ENCODE peak calls at places on chromosomes 13 and 19, in seven cellular contexts. U is body of pancreas, M is heart left ventricle, V is breast epithelium, Q is transverse colon, E is A549, L is IMR-90. K is an unnamed sample.

GRCh38 chr13:94384217-94384905 is 95.1 kb downstream of the DCT start:
- DNase-seq in Q (no peak), V (no peak), E (no peak), L (peak; percentile 68), U (no peak), M (no peak), K (no peak)

GRCh38 chr13:76667551-76667950 is 218.7 kb downstream of the KCTD12 start:
- DNase-seq in L (peak; percentile 77), V (no peak), M (no peak), Q (no peak), U (no peak), E (peak; percentile 13), K (peak; percentile 22)

GRCh38 chr19:5787554-5788182 is 3.1 kb upstream of the PRR22 start:
- DNase-seq in L (no peak), M (no peak), E (no peak), Q (no peak), V (no peak), U (no peak), K (no peak)

GRCh38 chr13:48562296-48563066 is 29.6 kb upstream of the RCBTB2 start:
- DNase-seq in V (no peak), M (no peak), U (no peak), E (no peak), Q (peak; percentile 33), L (no peak), K (no peak)

GRCh38 chr13:23899555-23899954 is 2.3 kb upstream of the C1QTNF9B start:
- DNase-seq in E (peak; percentile 4), M (no peak), U (no peak), Q (no peak), V (no peak), L (peak; percentile 74), K (peak; percentile 62)

GRCh38 chr19:12665281-12665573 is 1.3 kb downstream of the MAN2B1 start:
- DNase-seq in M (peak; percentile 60), V (no peak), E (no peak), U (no peak), L (no peak), Q (peak; percentile 58), K (peak; percentile 25)

GRCh38 chr13:66154981-66155380 is 1075.2 kb downstream of the PCDH9 start:
- DNase-seq in U (no peak), V (no peak), M (no peak), E (no peak), Q (no peak), L (peak; percentile 16), K (no peak)

GRCh38 chr13:100611678-100612492 is 23.3 kb upstream of the GGACT start:
- DNase-seq in L (no peak), M (no peak), E (no peak), Q (no peak), U (no peak), V (no peak), K (no peak)

GRCh38 chr13:98963917-98964316 is 13.9 kb downstream of the DOCK9 start:
- DNase-seq in M (no peak), U (no peak), L (no peak), E (no peak), V (no peak), Q (no peak), K (no peak)

GRCh38 chr13:96958286-96958891 is 35.9 kb downstream of the OXGR1 start:
- DNase-seq in U (peak; percentile 28), Q (no peak), E (peak; percentile 31), M (no peak), V (no peak), L (peak; percentile 13), K (no peak)

GRCh38 chr13:97226788-97227627 is 4.9 kb downstream of the MBNL2 start:
- DNase-seq in U (no peak), L (no peak), M (no peak), E (no peak), Q (peak; percentile 64), V (no peak), K (no peak)

GRCh38 chr19:2332341-2333026 is 4.0 kb downstream of the SPPL2B start:
- DNase-seq in L (no peak), V (no peak), E (no peak), U (no peak), Q (peak; percentile 69), M (no peak), K (no peak)

GRCh38 chr13:53782400-53783030 is 753.9 kb downstream of the OLFM4 start:
- DNase-seq in V (no peak), M (no peak), L (peak; percentile 17), Q (no peak), E (peak; percentile 35), U (peak; percentile 36), K (peak; percentile 21)

GRCh38 chr19:3142292-3142670 is 6.4 kb downstream of the GNA15 start:
- DNase-seq in E (peak; percentile 65), L (peak; percentile 87), Q (no peak), V (no peak), U (no peak), M (no peak), K (no peak)

GRCh38 chr13:25980255-25980654 is 71.6 kb downstream of the SHISA2 start:
- DNase-seq in M (no peak), E (peak; percentile 22), L (peak; percentile 3), V (no peak), Q (no peak), U (no peak), K (no peak)

GRCh38 chr13:33556828-33557227 is 261.1 kb upstream of the RFC3 start:
- DNase-seq in Q (no peak), V (no peak), M (no peak), U (no peak), L (no peak), E (no peak), K (no peak)

GRCh38 chr19:4642625-4643024 is 3.3 kb downstream of the TNFAIP8L1 start:
- DNase-seq in M (no peak), V (no peak), U (no peak), L (no peak), Q (no peak), E (no peak), K (no peak)

GRCh38 chr13:33927315-33927714 is 109.4 kb downstream of the RFC3 start:
- DNase-seq in L (peak; percentile 64), M (no peak), V (no peak), E (peak; percentile 16), U (no peak), Q (no peak), K (no peak)

GRCh38 chr13:82165396-82166174 is 1716.7 kb downstream of the SLITRK1 start:
- DNase-seq in U (no peak), E (peak; percentile 21), M (no peak), L (no peak), Q (no peak), V (no peak), K (no peak)

GRCh38 chr19:16143399-16144215 is at the start of gene HSH2D:
- DNase-seq in U (peak; percentile 89), L (no peak), Q (peak; percentile 96), E (no peak), V (peak; percentile 60), M (peak; percentile 50), K (no peak)

GRCh38 chr13:103195762-103196161 is 129.5 kb upstream of the SLC10A2 start:
- DNase-seq in L (no peak), Q (no peak), V (no peak), U (no peak), M (no peak), E (no peak), K (no peak)
- TF ChIP-seq CTCF in L (no peak), Q (no peak), V (no peak), U (no peak), M (no peak), E (no peak), K (no peak)

DNA sequence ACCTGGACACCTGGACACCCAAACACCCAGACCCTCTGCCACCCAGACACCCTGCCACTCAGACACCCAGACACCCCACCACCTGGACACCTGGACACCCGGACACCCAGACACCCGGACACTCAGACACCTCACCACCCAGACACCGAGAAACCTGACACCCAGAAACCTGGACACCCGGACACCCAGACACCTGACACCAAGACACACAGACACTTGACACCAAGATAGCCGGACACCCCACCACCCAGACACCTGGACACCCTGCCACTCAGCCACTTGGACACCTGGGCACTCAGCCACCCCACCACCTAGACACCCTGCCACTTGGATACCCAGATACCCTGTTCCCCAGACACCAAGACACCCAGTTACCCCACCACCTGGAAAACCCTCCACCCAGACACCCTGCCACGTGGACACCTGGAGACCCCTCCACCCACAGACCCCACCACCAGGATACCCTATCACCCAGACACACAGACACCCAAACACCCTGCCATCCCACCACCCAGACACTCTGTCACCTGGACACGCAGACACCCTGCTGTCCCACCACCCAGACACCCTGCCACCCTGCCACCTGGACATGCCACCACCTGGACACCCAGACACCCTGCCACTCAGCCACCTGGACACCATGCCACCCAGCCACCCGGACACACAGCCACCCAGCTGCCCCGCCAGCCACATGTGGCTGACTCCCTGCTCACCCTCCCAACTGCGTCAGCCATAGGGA is 17.4 kb downstream of the C19orf12 start:
- DNase-seq in E (no peak), L (no peak), M (no peak), V (no peak), Q (no peak), U (no peak), K (no peak)
- TF ChIP-seq POLR2A in E (no peak), L (no peak), M (no peak), V (no peak), Q (no peak), U (no peak), K (no peak)

DNA sequence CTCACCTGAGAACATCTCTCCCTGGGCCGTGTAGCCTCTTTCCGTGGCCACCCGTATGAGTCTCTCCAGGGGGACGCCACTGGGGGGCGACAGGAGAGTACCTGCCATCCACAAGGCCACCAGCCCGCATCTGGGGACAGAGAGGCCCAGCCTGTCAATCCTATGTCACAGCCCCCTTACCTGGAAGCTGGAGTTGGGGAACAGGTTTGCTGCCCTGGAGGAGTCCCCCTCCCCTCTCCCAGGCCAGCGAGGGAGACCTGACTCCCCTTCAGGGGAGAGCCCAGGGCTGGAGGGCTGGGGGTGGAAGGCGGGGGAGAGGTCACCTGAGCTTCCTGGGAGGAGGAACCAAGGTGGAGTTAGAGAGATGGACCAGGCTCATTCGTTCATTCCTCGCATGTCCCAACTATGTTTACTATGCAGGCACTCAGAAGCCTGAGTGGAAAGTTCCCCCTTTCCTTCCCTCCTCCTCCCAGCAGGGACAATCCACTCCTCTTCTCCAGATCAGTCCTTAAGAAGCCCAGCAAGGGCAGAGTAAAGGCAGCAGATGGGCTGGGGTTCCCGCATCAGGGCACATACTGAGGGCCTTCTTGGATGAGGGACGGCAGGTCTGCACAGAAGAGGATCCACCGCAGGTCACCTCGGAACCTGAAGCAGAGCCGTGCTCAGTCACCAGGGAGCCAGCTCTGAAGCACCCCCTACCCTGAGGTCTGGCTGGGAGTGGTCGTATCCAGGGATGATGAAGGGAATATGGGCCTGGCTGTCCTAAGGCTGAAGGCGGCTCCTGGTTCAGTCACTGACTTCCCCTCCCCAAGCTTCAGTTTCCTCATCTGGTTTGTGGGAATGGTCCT is 5.5 kb downstream of the ACTMAP start:
- DNase-seq in V (no peak), U (no peak), Q (no peak), E (no peak), M (no peak), L (no peak), K (no peak)
- TF ChIP-seq CTCF in V (no peak), U (peak; percentile 28), Q (no peak), E (peak; percentile 24), M (no peak), L (no peak), K (peak; percentile 12)

DNA sequence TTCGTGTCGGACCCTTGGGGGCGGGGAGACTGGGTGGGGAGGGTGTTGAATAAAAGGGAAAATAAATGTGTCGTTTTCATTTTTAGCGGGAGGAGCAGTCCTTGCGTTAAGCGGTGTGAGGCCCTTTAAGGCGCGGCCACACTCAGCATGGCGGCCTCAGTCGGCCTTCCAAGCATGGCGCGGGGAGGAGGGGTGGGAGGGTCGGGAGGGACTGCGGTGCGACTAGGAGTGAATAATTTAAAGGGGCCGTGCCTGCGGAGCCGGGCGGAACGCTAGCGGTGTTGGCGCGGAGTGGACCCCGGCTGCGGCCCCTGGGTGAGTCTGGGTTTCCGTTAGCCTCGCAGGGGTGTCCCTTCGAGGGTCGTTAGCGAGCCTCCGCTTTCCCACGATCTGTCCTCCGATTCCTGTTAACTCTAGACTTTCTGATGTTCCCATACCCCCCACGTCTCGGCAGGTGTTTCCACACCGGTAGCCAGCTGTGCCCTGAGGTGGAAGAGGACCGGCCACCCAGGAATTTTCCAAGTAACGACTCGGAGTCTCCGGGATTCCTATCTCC is 1.5 kb upstream of the PNPLA6 start:
- DNase-seq in E (peak; percentile 88), V (peak; percentile 85), L (peak; percentile 85), M (peak; percentile 90), Q (peak; percentile 91), U (peak; percentile 90), K (peak; percentile 74)
- TF ChIP-seq POLR2A in E (peak; percentile 28), V (peak; percentile 24), L (no peak), M (peak; percentile 55), Q (peak; percentile 54), U (peak; percentile 62), K (peak; percentile 65)

K was measured in tibial nerve.